ENCODE peak calls at places on chromosomes 4 and X, in six cellular contexts. N is CD4-positive, CD25-positive, alpha-beta regulatory T cell; T is left kidney; P is anterior cingulate cortex; H is stimulated activated CD4-positive, alpha-beta T cell treated with anti-CD3 and anti-CD28 coated beads, Interleukin-12 subunit alpha, Interleukin-12 subunit beta, amount 100 ng/mL, for 4 hours; L is iPS-NIHi11. X is an unnamed sample.

GRCh38 chr4:53186714-53187358 is 179.0 kb downstream of the SCFD2 start:
- DNase-seq in T (no peak), N (no peak), L (no peak), H (no peak), P (no peak), X (no peak)

GRCh38 chr4:15020502-15021286 is 18.4 kb downstream of the CPEB2 start:
- DNase-seq in P (no peak), N (no peak), H (no peak), T (no peak), L (no peak), X (no peak)

GRCh38 chr4:1042352-1043025 is 31.1 kb downstream of the FGFRL1 start:
- DNase-seq in H (no peak), L (no peak), P (no peak), N (no peak), T (no peak), X (no peak)

GRCh38 chr4:55758081-55758480 is 61.5 kb upstream of the EXOC1L start:
- DNase-seq in H (no peak), N (no peak), T (peak), L (no peak), P (no peak), X (no peak)

GRCh38 chr4:110636231-110636676 is 13.4 kb upstream of the PITX2 start:
- DNase-seq in P (no peak), N (no peak), L (no peak), H (no peak), T (peak), X (no peak)

GRCh38 chr4:9703391-9703790 is 78.0 kb upstream of the DRD5 start:
- DNase-seq in T (peak), H (peak), P (peak), L (peak), N (peak), X (peak)

GRCh38 chrX:47226531-47227333 is 6.1 kb upstream of the USP11 start:
- DNase-seq in L (no peak), T (no peak), P (no peak), N (no peak), H (no peak), X (no peak)

GRCh38 chr4:148004228-148004813 is 272.4 kb downstream of the ARHGAP10 start:
- DNase-seq in P (no peak), N (no peak), H (no peak), L (no peak), T (no peak), X (peak)

GRCh38 chr4:16026155-16026761 is 57.6 kb downstream of the PROM1 start:
- DNase-seq in H (no peak), T (peak), L (peak), P (no peak), N (peak), X (no peak)

GRCh38 chr4:161577604-161578301 is 586.0 kb downstream of the FSTL5 start:
- DNase-seq in P (no peak), N (no peak), H (no peak), T (peak), L (no peak), X (no peak)

GRCh38 chr4:129498626-129499025 is 402.7 kb downstream of the C4orf33 start:
- DNase-seq in T (peak), N (no peak), H (no peak), P (no peak), L (no peak), X (no peak)

GRCh38 chrX:24676403-24677024 is 17.2 kb upstream of the POLA1 start:
- DNase-seq in H (no peak), N (no peak), L (peak), T (peak), P (no peak), X (no peak)

GRCh38 chr4:128517096-128517738 is 229.6 kb upstream of the PGRMC2 start:
- DNase-seq in H (no peak), T (no peak), N (no peak), L (no peak), P (no peak), X (no peak)

GRCh38 chr4:946517-947471 is 14.5 kb downstream of the TMEM175 start:
- DNase-seq in P (no peak), T (peak), N (no peak), H (no peak), L (peak), X (no peak)

GRCh38 chr4:159077702-159078495 is 25.0 kb upstream of the RAPGEF2 start:
- DNase-seq in P (no peak), L (no peak), T (peak), H (no peak), N (no peak), X (no peak)

GRCh38 chrX:47148946-47149345 is 3.9 kb downstream of the RBM10 start:
- DNase-seq in P (no peak), N (no peak), L (no peak), T (no peak), H (no peak), X (no peak)

GRCh38 chrX:71106427-71106826 is at the start of gene CXorf65:
- DNase-seq in N (no peak), L (no peak), P (no peak), H (no peak), T (no peak), X (no peak)

GRCh38 chr4:171891038-171891437 is 77.8 kb downstream of the GALNTL6 start:
- DNase-seq in T (no peak), H (no peak), L (no peak), N (no peak), P (no peak), X (no peak)

GRCh38 chrX:16727637-16728036 is 8.2 kb downstream of the SYAP1 start:
- DNase-seq in H (no peak), P (no peak), T (no peak), L (no peak), N (no peak), X (no peak)

GRCh38 chrX:39729834-39730670 is 367.7 kb downstream of the BCOR start:
- DNase-seq in H (no peak), T (peak), P (no peak), L (peak), N (no peak), X (no peak)

GRCh38 chr4:71184195-71184781 is 154.5 kb upstream of the SLC4A4 start:
- DNase-seq in T (peak), P (peak), N (no peak), H (peak), L (peak), X (peak)

GRCh38 chr4:175891231-175891630 is 79.2 kb upstream of the GPM6A start:
- DNase-seq in T (no peak), L (no peak), P (no peak), N (no peak), H (no peak), X (no peak)

GRCh38 chr4:77579406-77580076 is 26.1 kb upstream of the CXCL13 start:
- DNase-seq in T (no peak), L (no peak), P (no peak), N (no peak), H (no peak), X (no peak)

GRCh38 chrX:149871940-149872339 is 9.0 kb upstream of the MAGEA8 start:
- DNase-seq in N (peak), P (no peak), H (peak), T (peak), L (peak), X (no peak)

GRCh38 chr4:130640583-130640982 is 1544.6 kb downstream of the C4orf33 start:
- DNase-seq in P (no peak), T (no peak), L (no peak), N (no peak), H (no peak), X (no peak)

GRCh38 chr4:101158136-101158485 is 189.2 kb downstream of the PPP3CA start:
- DNase-seq in L (no peak), P (peak), H (no peak), N (no peak), T (no peak), X (no peak)

X was measured in sciatic nerve.